ENCODE peak calls at places on chromosomes 5 and 9, in nine cellular contexts. X is IMR-90, Z is neural progenitor cell, Q is NT2/D1, D is neuronal stem cell, W is GM12878, H is HCT116, K is colonic mucosa, S is endothelial cell of umbilical vein. L is an unnamed sample.

GRCh38 chr5:144598451-144599068 is 427.9 kb downstream of the KCTD16 start:
- DNase-seq in X (no peak), Z (peak; percentile 2), Q (no peak), D (no peak), W (no peak), H (no peak), K (no peak), S (no peak), L (no peak)

GRCh38 chr5:175689147-175689991 is 31.5 kb downstream of the HRH2 start:
- DNase-seq in X (no peak), Z (no peak), Q (no peak), D (no peak), W (no peak), H (no peak), K (no peak), S (no peak), L (peak; percentile 24)

GRCh38 chr9:94140418-94140780 is 56.1 kb downstream of the PTPDC1 start:
- DNase-seq in X (no peak), Z (no peak), Q (no peak), D (no peak), W (no peak), H (no peak), K (no peak), S (no peak), L (peak; percentile 27)

GRCh38 chr5:56673171-56673570 is 142.2 kb upstream of the MAP3K1 start:
- DNase-seq in X (no peak), Z (no peak), Q (no peak), D (no peak), W (no peak), H (no peak), K (no peak), S (no peak), L (no peak)

GRCh38 chr9:4792572-4793411 is at the start of gene RCL1:
- DNase-seq in X (peak; percentile 92), Z (peak; percentile 99), Q (peak; percentile 95), D (peak; percentile 95), W (peak; percentile 83), H (peak; percentile 82), K (peak; percentile 96), S (peak; percentile 98), L (peak; percentile 97)

GRCh38 chr5:174793684-174794328 is 69.4 kb downstream of the MSX2 start:
- DNase-seq in X (peak; percentile 43), Z (peak; percentile 89), Q (peak; percentile 50), D (peak; percentile 62), W (no peak), H (peak; percentile 29), K (peak; percentile 45), S (peak; percentile 4), L (peak; percentile 36)

GRCh38 chr5:135272311-135272805 is 126.7 kb downstream of the MACROH2A1 start:
- DNase-seq in X (no peak), Z (no peak), Q (no peak), D (no peak), W (no peak), H (no peak), K (no peak), S (no peak), L (no peak)

GRCh38 chr5:143147918-143148317 is 255.6 kb downstream of the NR3C1 start:
- DNase-seq in X (peak; percentile 57), Z (no peak), Q (no peak), D (no peak), W (no peak), H (no peak), K (no peak), S (no peak), L (no peak)

GRCh38 chr9:967851-968641 is 8.4 kb upstream of the DMRT3 start:
- DNase-seq in X (peak; percentile 13), Z (peak; percentile 83), Q (no peak), D (no peak), W (no peak), H (no peak), K (no peak), S (no peak), L (no peak)

GRCh38 chr5:96957125-96958041 is 21.5 kb downstream of the LNPEP start:
- DNase-seq in X (no peak), Z (no peak), Q (no peak), D (no peak), W (peak; percentile 45), H (no peak), K (no peak), S (no peak), L (no peak)

GRCh38 chr9:107660976-107661375 is 171.4 kb upstream of the KLF4 start:
- DNase-seq in X (no peak), Z (no peak), Q (no peak), D (no peak), W (no peak), H (no peak), K (no peak), S (no peak), L (no peak)

GRCh38 chr9:122122903-122123632 is 30.0 kb upstream of the TTLL11 start:
- DNase-seq in X (peak; percentile 66), Z (peak; percentile 77), Q (peak; percentile 73), D (peak; percentile 80), W (no peak), H (peak; percentile 59), K (peak; percentile 79), S (peak; percentile 78), L (peak; percentile 47)

GRCh38 chr9:35570709-35571108 is 34.4 kb upstream of the TESK1 start:
- DNase-seq in X (no peak), Z (no peak), Q (no peak), D (no peak), W (peak; percentile 9), H (no peak), K (no peak), S (no peak), L (no peak)

GRCh38 chr5:96823900-96824351 is 16.2 kb upstream of the ERAP1 start:
- DNase-seq in X (peak; percentile 87), Z (no peak), Q (no peak), D (no peak), W (no peak), H (no peak), K (no peak), S (peak; percentile 60), L (peak; percentile 99)

GRCh38 chr9:79633558-79633957 is 61.8 kb downstream of the TLE4 start:
- DNase-seq in X (no peak), Z (no peak), Q (no peak), D (no peak), W (no peak), H (no peak), K (no peak), S (no peak), L (no peak)

GRCh38 chr5:53019320-53019719 is 30.2 kb downstream of the ITGA2 start:
- DNase-seq in X (peak; percentile 87), Z (no peak), Q (no peak), D (no peak), W (no peak), H (peak; percentile 33), K (no peak), S (peak; percentile 69), L (peak; percentile 92)

GRCh38 chr5:965604-966344 is 42.8 kb upstream of the NKD2 start:
- DNase-seq in X (no peak), Z (no peak), Q (no peak), D (no peak), W (no peak), H (no peak), K (no peak), S (no peak), L (no peak)

GRCh38 chr5:89729623-89730390 is 679.7 kb downstream of the CETN3 start:
- DNase-seq in X (no peak), Z (no peak), Q (no peak), D (no peak), W (peak; percentile 34), H (peak; percentile 21), K (no peak), S (peak; percentile 3), L (peak; percentile 8)

GRCh38 chr5:78467744-78468357 is 107.4 kb downstream of the SCAMP1 start:
- DNase-seq in X (peak; percentile 74), Z (peak; percentile 49), Q (no peak), D (peak; percentile 6), W (peak; percentile 3), H (no peak), K (no peak), S (peak; percentile 67), L (peak; percentile 20)

GRCh38 chr5:172984244-172984953 is 828 bp downstream of the ATP6V0E1 start:
- DNase-seq in X (peak; percentile 92), Z (peak; percentile 86), Q (peak; percentile 33), D (peak; percentile 54), W (peak; percentile 56), H (peak; percentile 45), K (peak; percentile 67), S (peak; percentile 92), L (peak; percentile 85)
- H3K4me1 ChIP-seq in X (peaks cover 2% of the 10 kb centered on the region), Z (peaks cover 3% of the 10 kb centered on the region), Q (no peaks in the 10 kb centered on the region), D (no peaks in the 10 kb centered on the region), W (peaks cover 3% of the 10 kb centered on the region), H (peaks cover 5% of the 10 kb centered on the region), K (no peaks in the 10 kb centered on the region), S (peaks cover 13% of the 10 kb centered on the region), L (peaks cover 11% of the 10 kb centered on the region)

DNA sequence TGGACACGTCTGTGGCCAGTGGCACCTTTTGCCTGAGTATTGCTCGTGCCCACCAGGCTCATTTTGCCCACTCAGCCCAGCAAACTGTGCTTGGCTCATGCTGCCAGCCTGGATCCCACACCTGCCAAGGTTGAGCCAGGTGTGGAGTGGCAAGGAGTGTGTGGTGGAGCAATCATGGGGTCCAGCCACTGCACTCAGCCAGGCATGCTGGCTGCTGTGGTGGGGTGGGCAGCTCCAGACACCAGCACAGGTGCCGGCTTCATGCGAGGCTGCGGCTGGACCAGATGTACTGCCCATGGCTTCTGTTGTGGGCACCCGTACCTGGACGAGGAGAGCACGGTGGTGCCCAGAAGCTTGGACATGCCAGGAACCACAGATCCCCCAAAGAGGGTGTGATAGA is 364.1 kb downstream of the TMEM38B start:
- DNase-seq in X (no peak), Z (no peak), Q (no peak), D (no peak), W (no peak), H (no peak), K (no peak), S (no peak), L (no peak)
- H3K9ac ChIP-seq in X (no peak overlapping the region), Z (no peak overlapping the region), Q (no peak overlapping the region), D (no peak overlapping the region), W (no peak overlapping the region), H (no peak overlapping the region), K (no peak overlapping the region), S (no peak overlapping the region), L (no peak overlapping the region)

GRCh38 chr9:131734165-131734610 is 5.7 kb downstream of the RAPGEF1 start:
- DNase-seq in X (no peak), Z (no peak), Q (no peak), D (no peak), W (no peak), H (no peak), K (peak; percentile 89), S (peak; percentile 48), L (peak; percentile 33)
- H3K4me3 ChIP-seq in X (no peak overlapping the region), Z (no peak overlapping the region), Q (no peak overlapping the region), D (no peak overlapping the region), W (peak overlapping the region; percentile 70), H (no peak overlapping the region), K (no peak overlapping the region), S (no peak overlapping the region), L (no peak overlapping the region)

DNA sequence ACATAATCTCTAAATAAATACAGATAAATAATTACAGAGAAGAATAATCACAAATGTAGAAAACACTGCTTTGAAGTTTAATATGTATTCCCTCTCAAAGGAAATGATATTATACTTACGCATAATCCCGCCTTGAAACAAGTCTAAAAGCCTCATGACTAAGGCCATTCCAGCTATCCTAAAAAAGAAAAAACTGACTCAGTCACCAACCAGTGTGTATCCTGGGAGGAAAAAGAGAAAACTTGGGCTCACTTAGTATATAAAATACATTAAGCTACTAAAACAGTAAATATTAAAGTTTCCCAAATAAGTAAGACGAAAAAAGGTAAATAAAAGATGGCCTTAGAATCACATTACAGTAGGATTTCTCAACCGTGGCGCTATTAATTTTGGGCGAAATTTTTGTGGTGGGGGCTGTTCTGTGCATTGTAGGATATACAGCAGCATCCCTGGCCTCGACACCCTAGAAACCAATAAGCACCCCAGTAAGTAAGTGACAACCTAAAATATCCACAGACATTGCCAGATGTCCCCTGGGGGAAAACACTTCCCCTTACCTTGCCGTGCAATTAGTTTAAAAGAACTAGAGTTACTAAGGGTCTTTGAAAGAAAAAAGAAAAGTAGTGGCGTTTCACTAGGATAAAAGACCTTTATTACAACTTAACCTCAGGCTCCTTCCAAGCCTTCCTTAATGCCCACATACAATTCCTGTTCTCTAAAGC is 1.1 kb downstream of the HSPA9 start:
- DNase-seq in X (peak; percentile 52), Z (no peak), Q (no peak), D (no peak), W (no peak), H (no peak), K (no peak), S (no peak), L (peak; percentile 27)
- H3K4me1 ChIP-seq in X (peaks cover 2% of the 10 kb centered on the region), Z (peaks cover 7% of the 10 kb centered on the region), Q (peaks cover 2% of the 10 kb centered on the region), D (peaks cover 9% of the 10 kb centered on the region), W (no peaks in the 10 kb centered on the region), H (peaks cover 10% of the 10 kb centered on the region), K (no peaks in the 10 kb centered on the region), S (peaks cover 10% of the 10 kb centered on the region), L (peaks cover 10% of the 10 kb centered on the region)

L was measured in mammary epithelial cell.